ENCODE peak calls at places on chromosomes 6 and 20, in four cellular contexts. W, B, Q and U are unnamed samples.

GRCh38 chr20:9015984-9016324 is 52.9 kb upstream of the PLCB4 start:
- DNase-seq in Q (no peak), B (no peak), W (no peak), U (no peak)

GRCh38 chr6:150091466-150091865 is 22.5 kb upstream of the ULBP3 start:
- DNase-seq in Q (no peak), B (no peak), W (no peak), U (peak; percentile 83)

GRCh38 chr6:64988148-64988547 is 718.9 kb downstream of the EYS start:
- DNase-seq in W (no peak), B (no peak), Q (no peak), U (no peak)

GRCh38 chr6:13097454-13097853 is 230.9 kb downstream of the TBC1D7 start:
- DNase-seq in B (no peak), W (no peak), Q (no peak), U (no peak)

GRCh38 chr6:11146117-11146826 is 34.7 kb upstream of the ERVFRD-1 start:
- DNase-seq in Q (no peak), B (no peak), W (no peak), U (no peak)

GRCh38 chr6:156686429-156686939 is 90.7 kb upstream of the ARID1B start:
- DNase-seq in B (peak; percentile 80), W (no peak), Q (no peak), U (peak; percentile 90)

GRCh38 chr6:51608932-51609331 is 478.5 kb downstream of the PKHD1 start:
- DNase-seq in W (no peak), Q (no peak), B (no peak), U (no peak)

GRCh38 chr6:91083226-91083625 is 496.4 kb upstream of the MAP3K7 start:
- DNase-seq in W (no peak), Q (no peak), B (no peak), U (peak; percentile 73)

GRCh38 chr6:41503435-41503768 is 42.8 kb upstream of the FOXP4 start:
- DNase-seq in W (no peak), Q (no peak), B (no peak), U (no peak)